ENCODE peak calls at places on chromosomes 16 and 17, in seven cellular contexts. N is esophagus muscularis mucosa; U is CD8-positive, alpha-beta memory T cell; F is H9; W is astrocyte; O is BE2C; S is psoas muscle. Y is an unnamed sample. For H3K4me1 and H3K9me3, the result is how much of the 10 kb centered on the place peaks cover.

GRCh38 chr17:76550712-76551615 is 11.1 kb downstream of the PRCD start:
- DNase-seq in N (no peak), U (no peak), F (peak), W (no peak), O (no peak), S (no peak), Y (no peak)

GRCh38 chr17:79654960-79655382 is 44.1 kb upstream of the RBFOX3 start:
- DNase-seq in N (peak), U (no peak), F (peak), W (no peak), O (no peak), S (no peak), Y (no peak)

GRCh38 chr17:50347894-50348291 is 2.0 kb downstream of the XYLT2 start:
- DNase-seq in N (no peak), U (no peak), F (no peak), W (no peak), O (no peak), S (no peak), Y (no peak)

GRCh38 chr17:9544221-9544620 is 31.4 kb downstream of the STX8 start:
- DNase-seq in N (no peak), U (no peak), F (no peak), W (peak), O (no peak), S (no peak), Y (no peak)

GRCh38 chr17:76034433-76035185 is 7.5 kb upstream of the EVPL start:
- DNase-seq in N (no peak), U (no peak), F (no peak), W (no peak), O (no peak), S (no peak), Y (no peak)

GRCh38 chr17:75639327-75639726 is 6.1 kb downstream of the SMIM5 start:
- DNase-seq in N (no peak), U (no peak), F (no peak), W (no peak), O (no peak), S (no peak), Y (no peak)

GRCh38 chr17:45230410-45230786 is 8.7 kb downstream of the FMNL1 start:
- DNase-seq in N (no peak), U (no peak), F (no peak), W (no peak), O (no peak), S (no peak), Y (no peak)

GRCh38 chr16:51876934-51877333 is 670.0 kb downstream of the TOX3 start:
- DNase-seq in N (no peak), U (no peak), F (no peak), W (no peak), O (no peak), S (no peak), Y (no peak)

GRCh38 chr17:58331815-58332719 is 3.5 kb upstream of the TSPOAP1 start:
- DNase-seq in N (no peak), U (peak), F (peak), W (no peak), O (no peak), S (peak), Y (no peak)

GRCh38 chr16:8880839-8881510 is 1.2 kb upstream of the LITAFD start:
- DNase-seq in N (no peak), U (no peak), F (no peak), W (no peak), O (no peak), S (no peak), Y (no peak)

GRCh38 chr16:8882041-8882617 is at the start of gene LITAFD:
- DNase-seq in N (no peak), U (no peak), F (no peak), W (no peak), O (no peak), S (no peak), Y (no peak)

GRCh38 chr16:8886593-8887437 is 4.7 kb downstream of the LITAFD start:
- DNase-seq in N (no peak), U (no peak), F (no peak), W (no peak), O (no peak), S (no peak), Y (no peak)

GRCh38 chr16:8885674-8886592 is 3.8 kb downstream of the LITAFD start:
- DNase-seq in N (no peak), U (no peak), F (no peak), W (peak), O (peak), S (peak), Y (peak)

GRCh38 chr16:8882725-8883377 is 700 bp downstream of the LITAFD start:
- DNase-seq in N (no peak), U (no peak), F (no peak), W (no peak), O (no peak), S (no peak), Y (no peak)
- H3K4me1 ChIP-seq in N (under half), U (under half), F (under half), W (under half), O (under half), S (under half), Y (under half)

GRCh38 chr16:35146723-35147458 is 1687.5 kb downstream of the TP53TG3F start:
- DNase-seq in N (peak), U (no peak), F (no peak), W (no peak), O (no peak), S (no peak), Y (no peak)
- H3K9me3 ChIP-seq in N (under half), U (under half), F (half or more), W (under half), O (under half), S (under half), Y (under half)

DNA sequence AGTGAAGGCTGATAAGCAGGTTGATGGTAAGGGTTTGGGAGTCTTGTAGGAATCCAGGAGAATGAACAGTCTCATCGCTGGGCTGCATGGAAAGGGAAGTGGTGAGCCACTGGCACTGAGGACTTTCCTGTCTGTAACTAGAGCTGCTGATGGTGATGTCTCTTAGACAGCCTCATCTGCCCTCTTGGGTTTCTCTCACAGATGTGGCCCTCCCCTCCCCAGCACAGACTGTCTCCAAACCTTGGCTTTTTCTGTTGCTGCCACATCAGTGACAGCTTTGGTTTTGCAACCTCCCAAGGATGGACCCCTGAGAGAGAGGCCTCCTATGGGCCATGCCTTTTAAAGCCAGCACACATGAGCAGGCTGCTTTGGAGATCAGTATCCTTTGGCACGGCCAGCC is 16.9 kb downstream of the PLCG2 start:
- DNase-seq in N (no peak), U (no peak), F (no peak), W (no peak), O (no peak), S (no peak), Y (no peak)
- H3K4me1 ChIP-seq in N (under half), U (under half), F (under half), W (under half), O (under half), S (under half), Y (under half)

DNA sequence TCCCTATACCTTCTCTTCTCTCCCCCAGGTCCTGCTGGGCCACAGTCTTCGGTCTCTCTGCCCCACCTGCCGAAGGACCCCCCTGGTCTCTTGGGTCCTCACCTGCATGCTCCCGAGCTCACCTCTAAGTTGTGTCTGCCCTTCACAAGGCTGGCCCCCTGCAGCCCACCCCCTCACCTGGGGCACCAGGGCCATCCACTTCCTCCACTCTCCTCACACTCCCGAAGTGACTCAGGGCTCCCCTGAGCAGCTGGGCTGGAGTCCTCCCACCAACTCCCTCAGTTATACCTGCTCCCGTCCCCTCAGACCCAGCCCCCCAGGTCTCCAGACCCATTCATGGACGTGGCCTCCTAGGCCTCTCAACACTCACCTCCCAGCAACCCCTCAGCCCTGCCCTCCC is 822.0 kb downstream of the KCNJ18 start:
- DNase-seq in N (no peak), U (no peak), F (no peak), W (no peak), O (no peak), S (no peak), Y (no peak)
- H3K9me3 ChIP-seq in N (under half), U (under half), F (half or more), W (under half), O (under half), S (under half), Y (under half)

GRCh38 chr17:39651908-39652634 is 13.1 kb upstream of the TCAP start:
- DNase-seq in N (no peak), U (no peak), F (no peak), W (no peak), O (no peak), S (no peak), Y (peak)

GRCh38 chr17:39652635-39653315 is 12.4 kb upstream of the TCAP start:
- DNase-seq in N (no peak), U (no peak), F (peak), W (no peak), O (no peak), S (no peak), Y (peak)

GRCh38 chr17:39650121-39650579 is 13.2 kb downstream of the STARD3 start:
- DNase-seq in N (no peak), U (no peak), F (no peak), W (peak), O (no peak), S (no peak), Y (no peak)

GRCh38 chr17:39647242-39647641 is 10.3 kb downstream of the STARD3 start:
- DNase-seq in N (no peak), U (no peak), F (no peak), W (no peak), O (no peak), S (no peak), Y (no peak)

DNA sequence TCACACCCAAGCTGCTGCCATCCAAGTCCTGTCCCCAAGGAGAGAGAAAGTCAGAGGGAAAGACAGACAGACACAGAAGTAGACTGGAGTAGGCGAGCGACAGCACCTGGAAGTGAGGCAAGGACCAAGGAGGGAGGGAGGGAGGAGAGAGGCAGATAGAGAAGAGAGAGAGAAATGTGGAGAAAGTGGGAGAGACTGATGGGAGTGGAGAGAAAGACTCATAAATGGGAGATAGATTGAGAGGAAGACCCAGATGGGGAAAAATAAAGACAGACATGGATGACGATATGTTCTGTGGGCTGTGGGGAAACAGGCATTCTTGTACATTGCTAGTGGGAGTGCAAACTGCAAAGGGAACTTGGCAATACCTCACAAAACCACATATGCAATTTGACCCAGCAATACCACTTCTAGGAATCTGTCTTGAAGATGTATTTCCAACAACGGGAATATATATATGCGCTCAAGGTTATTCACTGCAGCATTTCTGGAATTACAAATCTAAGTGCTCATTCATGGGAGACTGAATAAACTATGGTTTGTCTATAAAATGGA is 12.0 kb downstream of the STARD3 start:
- DNase-seq in N (no peak), U (no peak), F (no peak), W (peak), O (no peak), S (no peak), Y (no peak)
- H3K4me1 ChIP-seq in N (under half), U (under half), F (under half), W (under half), O (under half), S (under half), Y (under half)

GRCh38 chr17:81681672-81682071 is 1.9 kb downstream of the ARL16 start:
- DNase-seq in N (no peak), U (no peak), F (no peak), W (no peak), O (no peak), S (no peak), Y (no peak)

GRCh38 chr17:81684442-81684911 is 666 bp downstream of the HGS start:
- DNase-seq in N (no peak), U (no peak), F (no peak), W (no peak), O (no peak), S (no peak), Y (no peak)

GRCh38 chr17:81683584-81684441 is at the start of the genes ARL16 and HGS:
- DNase-seq in N (peak), U (peak), F (peak), W (peak), O (peak), S (peak), Y (peak)

GRCh38 chr17:81682565-81683207 is 911 bp downstream of the ARL16 start:
- DNase-seq in N (no peak), U (no peak), F (no peak), W (no peak), O (no peak), S (no peak), Y (no peak)

GRCh38 chr17:81683208-81683583 is 401 bp downstream of the ARL16 start:
- DNase-seq in N (no peak), U (no peak), F (no peak), W (no peak), O (no peak), S (no peak), Y (no peak)
- H3K9me3 ChIP-seq in N (under half), U (under half), F (under half), W (under half), O (under half), S (under half), Y (under half)

GRCh38 chr16:81384006-81384405 is 60.6 kb upstream of the CMIP start:
- DNase-seq in N (no peak), U (no peak), F (no peak), W (peak), O (no peak), S (no peak), Y (no peak)
- H3K4me1 ChIP-seq in N (under half), U (under half), F (under half), W (under half), O (under half), S (under half), Y (under half)